ENCODE peak calls at places on chromosome 16, in four cellular contexts. U is stimulated activated CD4-positive, alpha-beta T cell treated with anti-CD3 and anti-CD28 coated beads, Interleukin-1b, Interleukin-23, amount 100 ng/mL, for 1 hour; Q is caudate nucleus; N is WERI-Rb-1. P is an unnamed sample.

GRCh38 chr16:608019-608418 is 18.2 kb downstream of the RAB40C start:
- DNase-seq in U (no peak), Q (no peak), N (no peak), P (no peak)

GRCh38 chr16:50246299-50247122 is 19.8 kb upstream of the ADCY7 start:
- DNase-seq in U (no peak), Q (no peak), N (peak), P (no peak)

GRCh38 chr16:88965826-88966480 is 11.1 kb downstream of the CBFA2T3 start:
- DNase-seq in U (no peak), Q (no peak), N (no peak), P (no peak)

GRCh38 chr16:29230671-29231091 is 175.8 kb downstream of the NPIPB11 start:
- DNase-seq in U (no peak), Q (no peak), N (no peak), P (no peak)

GRCh38 chr16:10368984-10369551 is 16.8 kb upstream of the ATF7IP2 start:
- DNase-seq in U (no peak), Q (no peak), N (peak), P (no peak)

GRCh38 chr16:74667215-74667765 is 613 bp upstream of the RFWD3 start:
- DNase-seq in U (no peak), Q (peak), N (no peak), P (no peak)

GRCh38 chr16:11218324-11218962 is 37.6 kb downstream of the SOCS1 start:
- DNase-seq in U (no peak), Q (no peak), N (no peak), P (no peak)

GRCh38 chr16:24986512-24987303 is 28.5 kb downstream of the ARHGAP17 start:
- DNase-seq in U (no peak), Q (no peak), N (no peak), P (peak)

GRCh38 chr16:57374067-57374534 is 1.8 kb downstream of the CX3CL1 start:
- DNase-seq in U (no peak), Q (peak), N (no peak), P (no peak)

GRCh38 chr16:20424129-20424866 is 15.0 kb downstream of the ACSM5 start:
- DNase-seq in U (no peak), Q (no peak), N (no peak), P (no peak)

GRCh38 chr16:4693956-4694663 is 748 bp downstream of the NUDT16L1 start:
- DNase-seq in U (peak), Q (peak), N (peak), P (no peak)

GRCh38 chr16:50151744-50152143 is 1.4 kb upstream of the TENT4B start:
- DNase-seq in U (no peak), Q (no peak), N (no peak), P (no peak)

GRCh38 chr16:30927789-30928378 is 4.5 kb downstream of the FBXL19 start:
- DNase-seq in U (no peak), Q (peak), N (peak), P (peak)

GRCh38 chr16:3902731-3903130 is 22.2 kb upstream of the CREBBP start:
- DNase-seq in U (no peak), Q (no peak), N (no peak), P (no peak)

GRCh38 chr16:74896389-74897370 is 88.2 kb downstream of the WDR59 start:
- DNase-seq in U (no peak), Q (no peak), N (no peak), P (no peak)

GRCh38 chr16:55368205-55368604 is 44.2 kb downstream of the IRX6 start:
- DNase-seq in U (no peak), Q (no peak), N (no peak), P (no peak)

GRCh38 chr16:67114793-67115192 is 5.1 kb downstream of the PHAF1 start:
- DNase-seq in U (no peak), Q (no peak), N (no peak), P (no peak)

GRCh38 chr16:2724088-2724676 is 4.2 kb upstream of the PRSS27 start:
- DNase-seq in U (no peak), Q (no peak), N (no peak), P (no peak)

GRCh38 chr16:23976091-23977001 is 140.6 kb downstream of the PRKCB start:
- DNase-seq in U (no peak), Q (no peak), N (no peak), P (no peak)

GRCh38 chr16:85136705-85137322 is 24.5 kb upstream of the CIBAR2 start:
- DNase-seq in U (no peak), Q (no peak), N (no peak), P (no peak)

GRCh38 chr16:69613283-69614154 is 47.8 kb downstream of the NFAT5 start:
- DNase-seq in U (no peak), Q (no peak), N (peak), P (peak)

GRCh38 chr16:12458591-12459400 is 344.9 kb downstream of the CPPED1 start:
- DNase-seq in U (no peak), Q (no peak), N (no peak), P (no peak)

GRCh38 chr16:30104492-30104891 is 8.5 kb upstream of the YPEL3 start:
- DNase-seq in U (no peak), Q (no peak), N (no peak), P (no peak)

GRCh38 chr16:71885261-71885650 is 1.3 kb upstream of the ZNF821 start:
- DNase-seq in U (no peak), Q (no peak), N (no peak), P (no peak)

GRCh38 chr16:27232875-27233605 is 29.7 kb downstream of the KDM8 start:
- DNase-seq in U (no peak), Q (no peak), N (no peak), P (no peak)

GRCh38 chr16:12362482-12363458 is 386.2 kb downstream of the SNX29 start:
- DNase-seq in U (no peak), Q (no peak), N (no peak), P (no peak)

GRCh38 chr16:3920206-3920605 is 39.7 kb upstream of the CREBBP start:
- DNase-seq in U (no peak), Q (no peak), N (no peak), P (no peak)

GRCh38 chr16:80896778-80897177 is 92.4 kb upstream of the CDYL2 start:
- DNase-seq in U (no peak), Q (no peak), N (no peak), P (no peak)

GRCh38 chr16:84751947-84752346 is 52.1 kb downstream of the USP10 start:
- DNase-seq in U (no peak), Q (no peak), N (no peak), P (no peak)

GRCh38 chr16:50271148-50272041 is 5.0 kb downstream of the ADCY7 start:
- DNase-seq in U (no peak), Q (no peak), N (peak), P (no peak)

GRCh38 chr16:55661842-55662479 is 6.2 kb downstream of the SLC6A2 start:
- DNase-seq in U (no peak), Q (no peak), N (peak), P (no peak)

GRCh38 chr16:24255446-24256352 is at the start of gene CACNG3:
- DNase-seq in U (no peak), Q (peak), N (peak), P (no peak)

GRCh38 chr16:3690991-3691720 is 26.2 kb downstream of the TRAP1 start:
- DNase-seq in U (no peak), Q (no peak), N (no peak), P (no peak)

GRCh38 chr16:65426484-65426883 is 304.6 kb upstream of the CDH11 start:
- DNase-seq in U (no peak), Q (no peak), N (no peak), P (no peak)

GRCh38 chr16:58614212-58614611 is 15.4 kb downstream of the CNOT1 start:
- DNase-seq in U (no peak), Q (no peak), N (no peak), P (no peak)

GRCh38 chr16:23557779-23558330 is 328 bp downstream of the UBFD1 start:
- DNase-seq in U (no peak), Q (no peak), N (peak), P (no peak)

P was measured in DMS153.